ENCODE peak calls at places on chromosome 14, in four cellular contexts. K is lower lobe of right lung, W is brain microvascular endothelial cell, N is ovary. X is an unnamed sample.

GRCh38 chr14:106551265-106551664 is 1024.9 kb downstream of the TMEM121 start:
- DNase-seq in K (no peak), W (no peak), N (no peak), X (no peak)

GRCh38 chr14:34496679-34497513 is 34.9 kb upstream of the SPTSSA start:
- DNase-seq in K (peak), W (peak), N (peak), X (peak)

GRCh38 chr14:43755707-43756106 is 751.4 kb downstream of the FSCB start:
- DNase-seq in K (no peak), W (no peak), N (no peak), X (no peak)

GRCh38 chr14:102203382-102203781 is 63.7 kb downstream of the WDR20 start:
- DNase-seq in K (no peak), W (no peak), N (no peak), X (no peak)

GRCh38 chr14:72608391-72609204 is 285.3 kb downstream of the DPF3 start:
- DNase-seq in K (no peak), W (peak), N (no peak), X (peak)

GRCh38 chr14:99190696-99191662 is 81.0 kb downstream of the BCL11B start:
- DNase-seq in K (no peak), W (no peak), N (no peak), X (no peak)

GRCh38 chr14:83712730-83713129 is 1817.2 kb upstream of the FLRT2 start:
- DNase-seq in K (no peak), W (no peak), N (no peak), X (no peak)

GRCh38 chr14:21093769-21094681 is 4.4 kb downstream of the ZNF219 start:
- DNase-seq in K (no peak), W (no peak), N (no peak), X (no peak)

GRCh38 chr14:54568821-54569591 is 2.1 kb downstream of the SAMD4A start:
- DNase-seq in K (no peak), W (peak), N (no peak), X (peak)

GRCh38 chr14:67010602-67011001 is 178.6 kb upstream of the GARIN2 start:
- DNase-seq in K (no peak), W (no peak), N (no peak), X (no peak)
- H3K27ac ChIP-seq in K (no peak), W (no peak), N (no peak), X (no peak)

DNA sequence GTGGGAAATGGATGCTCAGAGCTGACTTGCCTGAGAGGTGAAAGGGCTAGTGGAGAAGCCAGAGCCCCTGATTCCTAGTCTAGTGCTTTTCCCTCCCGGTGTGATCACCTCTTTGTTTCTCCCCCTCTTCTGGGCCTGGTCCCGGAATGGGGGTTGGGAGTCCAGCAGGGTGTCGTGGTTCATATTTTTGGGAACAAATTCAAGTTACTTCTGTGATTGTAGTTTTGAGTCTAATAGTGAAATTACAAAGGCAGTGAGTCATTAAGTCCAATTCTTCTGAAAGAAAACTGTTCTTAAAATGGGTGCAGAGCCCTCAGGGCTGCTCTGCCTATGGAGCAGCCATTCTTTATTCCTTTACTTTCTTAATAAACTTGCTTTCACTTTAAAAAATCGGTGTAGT is 7.6 kb downstream of the SUSD6 start:
- DNase-seq in K (no peak), W (no peak), N (no peak), X (peak)
- H3K27ac ChIP-seq in K (peak), W (no peak), N (no peak), X (no peak)

GRCh38 chr14:69666698-69667211 is 55.4 kb downstream of the SUSD6 start:
- DNase-seq in K (no peak), W (no peak), N (no peak), X (peak)

GRCh38 chr14:69664865-69665526 is 53.6 kb downstream of the SUSD6 start:
- DNase-seq in K (no peak), W (no peak), N (no peak), X (no peak)

GRCh38 chr14:69667938-69668336 is 56.5 kb downstream of the SUSD6 start:
- DNase-seq in K (no peak), W (no peak), N (no peak), X (no peak)

GRCh38 chr14:69665596-69665995 is 54.2 kb downstream of the SUSD6 start:
- DNase-seq in K (no peak), W (no peak), N (no peak), X (peak)

GRCh38 chr14:69666112-69666511 is 54.7 kb downstream of the SUSD6 start:
- DNase-seq in K (no peak), W (no peak), N (no peak), X (no peak)
- H3K27ac ChIP-seq in K (peak), W (no peak), N (no peak), X (no peak)

DNA sequence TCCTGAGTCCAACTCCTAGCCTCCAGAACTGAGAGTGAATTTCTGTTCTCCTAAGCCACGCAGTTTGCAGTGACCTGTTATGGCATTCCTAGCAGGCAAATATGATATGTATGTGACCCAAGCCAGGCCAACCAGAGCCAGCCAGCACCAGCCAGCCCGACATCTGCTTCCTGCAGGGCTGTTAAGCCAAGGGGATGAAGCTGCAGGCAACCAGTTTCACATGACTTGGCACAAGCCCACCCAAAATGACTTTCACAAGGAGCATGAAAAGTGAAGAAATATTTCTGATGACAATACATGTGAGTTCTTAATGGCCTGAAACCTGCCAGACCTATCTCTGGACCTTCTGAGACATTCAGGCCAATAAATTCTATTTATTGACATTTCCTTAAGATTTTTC is 68.1 kb downstream of the ITPK1 start:
- DNase-seq in K (no peak), W (no peak), N (no peak), X (no peak)
- H3K27ac ChIP-seq in K (no peak), W (no peak), N (no peak), X (no peak)

GRCh38 chr14:104115691-104116543 is 22.5 kb upstream of the KIF26A start:
- DNase-seq in K (peak), W (no peak), N (peak), X (no peak)
- H3K27ac ChIP-seq in K (peak), W (no peak), N (no peak), X (no peak)

X was measured in astrocyte.